ENCODE peak calls at places on chromosomes 3 and 15, in seven cellular contexts. Z is GM13976, S is AG09309, R is cardiac muscle cell, W is PC-3, P is WERI-Rb-1, B is upper lobe of right lung. T is an unnamed sample.

GRCh38 chr15:101554115-101554915 is 64.8 kb upstream of the PCSK6 start:
- DNase-seq in Z (peak; percentile 11), S (no peak), R (no peak), W (no peak), P (no peak), B (no peak), T (no peak)

GRCh38 chr3:8497582-8497981 is 4.0 kb upstream of the LMCD1 start:
- DNase-seq in Z (no peak), S (no peak), R (no peak), W (peak; percentile 63), P (no peak), B (no peak), T (no peak)

GRCh38 chr3:50572801-50573371 is 3.6 kb downstream of the HEMK1 start:
- DNase-seq in Z (no peak), S (no peak), R (no peak), W (no peak), P (no peak), B (no peak), T (no peak)

GRCh38 chr3:24299801-24300626 is 194.6 kb downstream of the THRB start:
- DNase-seq in Z (no peak), S (no peak), R (no peak), W (peak; percentile 87), P (no peak), B (no peak), T (no peak)

GRCh38 chr3:156668073-156668763 is 6.2 kb upstream of the TIPARP start:
- DNase-seq in Z (no peak), S (no peak), R (no peak), W (peak; percentile 32), P (no peak), B (no peak), T (no peak)

GRCh38 chr3:15778332-15778858 is 19.4 kb downstream of the ANKRD28 start:
- DNase-seq in Z (no peak), S (no peak), R (no peak), W (no peak), P (peak; percentile 64), B (no peak), T (no peak)

GRCh38 chr3:140186421-140186920 is 251.5 kb downstream of the CLSTN2 start:
- DNase-seq in Z (no peak), S (peak; percentile 56), R (no peak), W (no peak), P (no peak), B (no peak), T (no peak)

GRCh38 chr15:68796576-68796975 is 24.1 kb downstream of the ANP32A start:
- DNase-seq in Z (no peak), S (no peak), R (no peak), W (no peak), P (no peak), B (no peak), T (no peak)

GRCh38 chr15:40353697-40354096 is 2.9 kb downstream of the PHGR1 start:
- DNase-seq in Z (no peak), S (no peak), R (no peak), W (no peak), P (no peak), B (no peak), T (no peak)

GRCh38 chr3:111616417-111617105 is 21.4 kb upstream of the ZBED2 start:
- DNase-seq in Z (no peak), S (no peak), R (no peak), W (peak; percentile 62), P (no peak), B (no peak), T (no peak)

GRCh38 chr3:192212335-192212734 is 515.0 kb downstream of the FGF12 start:
- DNase-seq in Z (no peak), S (no peak), R (no peak), W (no peak), P (no peak), B (no peak), T (no peak)

GRCh38 chr3:101179637-101180036 is 140.7 kb downstream of the IMPG2 start:
- DNase-seq in Z (no peak), S (peak; percentile 64), R (no peak), W (no peak), P (no peak), B (no peak), T (no peak)

GRCh38 chr3:129313415-129313982 is 34.8 kb downstream of the HMCES start:
- DNase-seq in Z (no peak), S (no peak), R (no peak), W (peak; percentile 7), P (peak; percentile 33), B (no peak), T (no peak)

GRCh38 chr3:24493951-24494615 is 567 bp downstream of the THRB start:
- DNase-seq in Z (peak; percentile 20), S (no peak), R (peak; percentile 51), W (peak; percentile 60), P (peak; percentile 62), B (peak; percentile 88), T (peak; percentile 25)

GRCh38 chr3:57981483-57982087 is 26.6 kb upstream of the FLNB start:
- DNase-seq in Z (no peak), S (no peak), R (no peak), W (peak; percentile 1), P (no peak), B (no peak), T (no peak)

GRCh38 chr15:49902791-49903481 is 216.1 kb downstream of the ATP8B4 start:
- DNase-seq in Z (no peak), S (peak; percentile 67), R (no peak), W (peak; percentile 32), P (no peak), B (no peak), T (no peak)

GRCh38 chr15:77030042-77030927 is 35.4 kb downstream of the PSTPIP1 start:
- DNase-seq in Z (peak; percentile 33), S (no peak), R (no peak), W (no peak), P (peak; percentile 88), B (peak; percentile 70), T (peak; percentile 4)

GRCh38 chr3:16993227-16993626 is 108.5 kb downstream of the PLCL2 start:
- DNase-seq in Z (no peak), S (peak; percentile 16), R (no peak), W (peak; percentile 55), P (no peak), B (no peak), T (no peak)

GRCh38 chr3:56591256-56591655 is 34.3 kb downstream of the CCDC66 start:
- DNase-seq in Z (no peak), S (no peak), R (no peak), W (no peak), P (no peak), B (no peak), T (no peak)

GRCh38 chr3:190058486-190059241 is 62.0 kb downstream of the P3H2 start:
- DNase-seq in Z (no peak), S (no peak), R (no peak), W (no peak), P (no peak), B (no peak), T (no peak)

GRCh38 chr3:190051643-190052042 is 69.1 kb downstream of the P3H2 start:
- DNase-seq in Z (no peak), S (no peak), R (no peak), W (no peak), P (no peak), B (no peak), T (no peak)

GRCh38 chr3:190056795-190057194 is 63.9 kb downstream of the P3H2 start:
- DNase-seq in Z (no peak), S (no peak), R (no peak), W (no peak), P (no peak), B (no peak), T (no peak)

GRCh38 chr3:190055773-190056172 is 64.9 kb downstream of the P3H2 start:
- DNase-seq in Z (no peak), S (no peak), R (no peak), W (no peak), P (no peak), B (no peak), T (no peak)

GRCh38 chr3:190053919-190054672 is 66.6 kb downstream of the P3H2 start:
- DNase-seq in Z (no peak), S (no peak), R (no peak), W (peak; percentile 77), P (no peak), B (no peak), T (no peak)
- TF ChIP-seq CTCF in Z (no peak), S (peak; percentile 20), R (peak; percentile 16), W (no peak), P (no peak), B (no peak), T (no peak)

DNA sequence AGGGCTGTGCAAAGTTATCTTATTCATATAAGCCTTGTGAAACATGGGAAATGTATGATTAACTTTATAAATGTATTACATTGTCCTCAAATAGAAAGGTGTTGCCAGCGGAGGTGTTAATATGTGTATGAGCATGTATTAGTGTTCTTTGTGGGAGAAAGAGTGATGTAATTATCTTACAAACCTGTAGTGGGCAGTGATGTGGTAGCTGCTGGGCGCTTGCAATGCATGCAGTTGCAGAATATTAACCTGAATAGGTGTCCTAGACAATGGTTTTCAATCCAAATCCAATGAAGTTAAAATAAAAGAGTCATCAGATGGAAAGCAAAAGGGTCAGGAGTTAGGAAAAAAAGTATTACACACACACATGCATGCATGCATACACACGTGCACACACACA is 881.3 kb upstream of the CADM2 start:
- DNase-seq in Z (no peak), S (no peak), R (no peak), W (peak; percentile 32), P (peak; percentile 7), B (no peak), T (no peak)
- TF ChIP-seq CTCF in Z (no peak), S (no peak), R (no peak), W (peak; percentile 64), P (peak; percentile 37), B (no peak), T (peak; percentile 59)

DNA sequence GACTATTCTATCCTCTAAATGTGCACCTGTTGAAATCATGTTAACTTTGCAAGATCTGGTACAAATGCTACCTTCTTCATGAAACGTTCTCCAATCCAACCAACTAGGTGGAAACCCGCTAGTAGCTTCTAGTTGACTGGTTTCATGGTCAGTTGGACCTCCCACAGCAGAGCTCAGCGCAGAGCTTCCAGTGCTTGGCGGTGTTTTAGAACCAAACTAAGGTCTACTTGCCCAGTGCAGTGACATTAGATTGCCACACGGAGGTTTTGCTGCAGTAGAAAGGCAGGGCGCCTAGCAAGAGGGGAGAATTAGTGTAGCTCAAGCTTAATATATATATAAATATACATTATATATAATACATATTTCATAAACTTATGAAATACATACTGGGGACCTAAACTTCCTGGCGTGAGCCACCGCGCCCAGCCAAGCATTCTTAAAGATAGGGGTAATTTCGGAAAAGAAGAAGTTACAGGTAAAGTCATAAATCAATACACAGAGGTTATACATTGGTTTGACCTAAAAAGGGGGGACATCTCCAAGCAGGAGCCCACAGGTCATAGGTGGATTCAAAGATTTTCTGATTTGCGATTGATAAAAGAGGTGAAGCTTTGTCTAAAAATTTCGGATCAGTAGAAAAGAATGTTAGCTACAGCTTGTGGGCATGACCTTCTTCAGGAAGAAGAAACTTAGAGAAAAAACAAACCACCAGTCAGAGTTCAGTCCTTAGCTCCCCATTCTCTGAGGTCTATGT is 2.0 kb upstream of the OXSR1 start:
- DNase-seq in Z (no peak), S (no peak), R (no peak), W (peak; percentile 45), P (no peak), B (no peak), T (no peak)
- TF ChIP-seq CTCF in Z (no peak), S (no peak), R (no peak), W (peak; percentile 36), P (no peak), B (no peak), T (no peak)

DNA sequence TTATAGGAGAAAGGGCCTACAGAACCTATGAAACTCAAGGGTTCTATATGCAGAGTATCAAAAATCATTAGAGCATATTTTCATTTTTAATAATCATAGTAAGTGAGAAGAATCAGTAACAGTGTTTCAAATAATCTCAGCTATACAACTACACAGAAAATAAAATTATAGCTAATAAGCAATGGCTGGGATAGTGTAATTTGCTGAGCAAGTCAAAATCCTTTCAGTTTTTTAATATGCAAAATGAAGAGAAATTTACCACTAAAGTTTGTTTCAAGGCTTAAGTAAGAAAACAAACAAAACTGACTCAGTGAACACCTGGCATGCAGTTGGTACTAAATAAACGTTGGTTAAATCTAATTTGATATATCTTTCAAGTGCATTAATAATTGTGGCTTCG is 66.2 kb downstream of the EFL1 start:
- DNase-seq in Z (no peak), S (no peak), R (no peak), W (no peak), P (no peak), B (no peak), T (no peak)
- TF ChIP-seq CTCF in Z (no peak), S (no peak), R (no peak), W (no peak), P (no peak), B (no peak), T (no peak)

T was measured in endothelial cell.